ENCODE peak calls at places on chromosomes 13 and 19, in five cellular contexts. One of them, this sample, is unnamed.

GRCh38 chr13:44197791-44198770 is 175.5 kb upstream of the SERP2 start:
- DNase-seq in transverse colon: no peak
- DNase-seq in prostate gland: no peak
- DNase-seq in suprapubic skin: no peak
- DNase-seq in spleen: no peak
- DNase-seq in this sample: no peak

GRCh38 chr13:79810671-79811070 is 329.7 kb downstream of the NDFIP2 start:
- DNase-seq in spleen: no peak
- DNase-seq in transverse colon: no peak
- DNase-seq in prostate gland: no peak
- DNase-seq in suprapubic skin: no peak
- DNase-seq in this sample: no peak

GRCh38 chr19:15283141-15283885 is 49.0 kb downstream of the BRD4 start:
- DNase-seq in transverse colon: no peak
- DNase-seq in suprapubic skin: no peak
- DNase-seq in spleen: peak; percentile 46
- DNase-seq in prostate gland: no peak
- DNase-seq in this sample: no peak

GRCh38 chr13:110447058-110447511 is 114.4 kb downstream of the RAB20 start:
- DNase-seq in prostate gland: no peak
- DNase-seq in suprapubic skin: no peak
- DNase-seq in spleen: no peak
- DNase-seq in transverse colon: no peak
- DNase-seq in this sample: no peak

GRCh38 chr19:33465834-33466233 is 55.8 kb downstream of the PEPD start:
- DNase-seq in transverse colon: no peak
- DNase-seq in prostate gland: no peak
- DNase-seq in spleen: no peak
- DNase-seq in suprapubic skin: no peak
- DNase-seq in this sample: no peak

GRCh38 chr13:71285700-71286099 is 581.3 kb downstream of the DACH1 start:
- DNase-seq in transverse colon: no peak
- DNase-seq in prostate gland: no peak
- DNase-seq in suprapubic skin: no peak
- DNase-seq in spleen: no peak
- DNase-seq in this sample: no peak

GRCh38 chr13:98478134-98479129 is 98.5 kb downstream of the STK24 start:
- DNase-seq in prostate gland: no peak
- DNase-seq in suprapubic skin: peak; percentile 59
- DNase-seq in transverse colon: no peak
- DNase-seq in spleen: no peak
- DNase-seq in this sample: no peak

GRCh38 chr19:33683881-33684549 is 62.3 kb downstream of the CHST8 start:
- DNase-seq in prostate gland: peak; percentile 45
- DNase-seq in suprapubic skin: peak; percentile 45
- DNase-seq in transverse colon: no peak
- DNase-seq in spleen: peak; percentile 76
- DNase-seq in this sample: no peak

GRCh38 chr13:111852701-111853100 is 214.2 kb upstream of the SOX1 start:
- DNase-seq in prostate gland: no peak
- DNase-seq in suprapubic skin: no peak
- DNase-seq in transverse colon: no peak
- DNase-seq in spleen: no peak
- DNase-seq in this sample: no peak

GRCh38 chr13:43546260-43546659 is 240.5 kb downstream of the ENOX1 start:
- DNase-seq in suprapubic skin: no peak
- DNase-seq in spleen: no peak
- DNase-seq in transverse colon: no peak
- DNase-seq in prostate gland: no peak
- DNase-seq in this sample: no peak

GRCh38 chr19:7873304-7874079 is 698 bp downstream of the PRR36 start:
- DNase-seq in spleen: no peak
- DNase-seq in prostate gland: no peak
- DNase-seq in suprapubic skin: no peak
- DNase-seq in transverse colon: no peak
- DNase-seq in this sample: no peak

GRCh38 chr19:44863990-44864389 is 17.9 kb downstream of the NECTIN2 start:
- DNase-seq in suprapubic skin: no peak
- DNase-seq in prostate gland: no peak
- DNase-seq in transverse colon: no peak
- DNase-seq in spleen: no peak
- DNase-seq in this sample: no peak

GRCh38 chr19:23547816-23548430 is 139.1 kb downstream of the ZNF675 start:
- DNase-seq in prostate gland: no peak
- DNase-seq in suprapubic skin: no peak
- DNase-seq in spleen: no peak
- DNase-seq in transverse colon: no peak
- DNase-seq in this sample: no peak

GRCh38 chr19:12202250-12202649 is 39.4 kb downstream of the ZNF136 start:
- DNase-seq in spleen: peak; percentile 73
- DNase-seq in transverse colon: peak; percentile 64
- DNase-seq in suprapubic skin: no peak
- DNase-seq in prostate gland: peak; percentile 12
- DNase-seq in this sample: peak; percentile 66

GRCh38 chr13:21884965-21885567 is 214.2 kb downstream of the FGF9 start:
- DNase-seq in suprapubic skin: no peak
- DNase-seq in transverse colon: no peak
- DNase-seq in prostate gland: no peak
- DNase-seq in spleen: no peak
- DNase-seq in this sample: no peak

GRCh38 chr13:95025116-95025515 is 276.1 kb downstream of the ABCC4 start:
- DNase-seq in spleen: no peak
- DNase-seq in transverse colon: no peak
- DNase-seq in prostate gland: no peak
- DNase-seq in suprapubic skin: no peak
- DNase-seq in this sample: no peak

GRCh38 chr19:16771618-16772017 is 52.0 kb downstream of the NWD1 start:
- DNase-seq in spleen: peak; percentile 81
- DNase-seq in suprapubic skin: peak; percentile 81
- DNase-seq in transverse colon: peak; percentile 82
- DNase-seq in prostate gland: peak; percentile 76
- DNase-seq in this sample: peak; percentile 83

GRCh38 chr19:37973666-37974065 is 66.7 kb downstream of the SIPA1L3 start:
- DNase-seq in transverse colon: no peak
- DNase-seq in suprapubic skin: peak; percentile 11
- DNase-seq in spleen: peak; percentile 47
- DNase-seq in prostate gland: no peak
- DNase-seq in this sample: no peak

GRCh38 chr13:52879950-52880650 is 31.7 kb upstream of the PCDH8 start:
- DNase-seq in prostate gland: no peak
- DNase-seq in spleen: no peak
- DNase-seq in suprapubic skin: no peak
- DNase-seq in transverse colon: no peak
- DNase-seq in this sample: no peak

GRCh38 chr13:86856996-86857395 is 814.2 kb upstream of the SLITRK5 start:
- DNase-seq in suprapubic skin: no peak
- DNase-seq in spleen: no peak
- DNase-seq in prostate gland: no peak
- DNase-seq in transverse colon: no peak
- DNase-seq in this sample: no peak

GRCh38 chr19:39531834-39532232 is 819 bp downstream of the EID2B start:
- DNase-seq in prostate gland: no peak
- DNase-seq in suprapubic skin: peak; percentile 49
- DNase-seq in transverse colon: no peak
- DNase-seq in spleen: no peak
- DNase-seq in this sample: no peak

GRCh38 chr19:39533791-39534190 is 1.1 kb upstream of the EID2B start:
- DNase-seq in prostate gland: no peak
- DNase-seq in spleen: no peak
- DNase-seq in transverse colon: no peak
- DNase-seq in suprapubic skin: peak; percentile 10
- DNase-seq in this sample: no peak

GRCh38 chr19:39533003-39533512 is 406 bp upstream of the EID2B start:
- DNase-seq in suprapubic skin: no peak
- DNase-seq in spleen: no peak
- DNase-seq in prostate gland: no peak
- DNase-seq in transverse colon: no peak
- DNase-seq in this sample: no peak

DNA sequence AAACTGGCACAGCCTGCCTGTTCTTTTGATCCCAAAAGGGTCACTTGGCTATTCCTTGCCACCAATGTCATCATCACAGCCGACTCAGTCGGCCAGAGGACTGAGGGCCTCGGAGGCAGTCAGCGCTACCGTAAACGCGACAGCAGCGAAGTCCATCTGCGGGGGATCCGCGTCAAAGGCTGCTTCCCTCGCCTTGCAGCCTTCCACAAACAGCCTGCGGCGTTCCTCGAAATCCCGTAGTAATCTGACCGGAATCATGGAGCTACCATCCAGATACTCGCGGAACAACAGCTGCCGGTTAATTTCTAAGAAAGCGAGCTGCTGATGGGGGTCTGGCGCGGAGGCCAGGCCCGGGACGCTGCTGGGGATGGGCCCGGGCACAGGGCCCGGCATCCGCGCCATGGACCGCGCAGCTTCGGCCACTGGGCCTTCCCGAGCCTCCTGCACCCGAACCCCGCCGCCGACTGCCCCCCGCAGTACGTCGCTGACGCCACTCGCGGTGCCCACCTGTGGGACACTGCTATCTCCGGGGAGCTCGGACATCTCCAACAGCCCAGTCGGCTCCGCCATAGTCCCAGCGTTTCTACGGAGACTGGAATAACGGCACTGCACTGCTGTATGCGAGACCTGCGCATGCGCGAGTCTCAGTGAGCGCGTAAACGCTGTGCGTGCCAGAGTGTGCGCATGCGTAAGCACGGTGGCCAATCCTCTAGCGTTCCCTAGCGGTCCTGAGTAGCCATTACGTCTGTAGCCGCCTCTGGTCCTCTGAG is at the start of gene EID2B:
- DNase-seq in spleen: peak; percentile 99
- DNase-seq in transverse colon: peak; percentile 95
- DNase-seq in suprapubic skin: peak; percentile 97
- DNase-seq in prostate gland: peak; percentile 91
- DNase-seq in this sample: peak; percentile 97
- TF ChIP-seq POLR2AphosphoS5 in spleen: peak; percentile 93
- TF ChIP-seq POLR2AphosphoS5 in transverse colon: peak; percentile 77
- TF ChIP-seq POLR2AphosphoS5 in suprapubic skin: no peak
- TF ChIP-seq POLR2AphosphoS5 in prostate gland: peak; percentile 99
- TF ChIP-seq POLR2AphosphoS5 in this sample: peak; percentile 69

GRCh38 chr19:1017115-1017905 is 3.6 kb downstream of the TMEM259 start:
- DNase-seq in transverse colon: peak; percentile 71
- DNase-seq in spleen: peak; percentile 81
- DNase-seq in suprapubic skin: no peak
- DNase-seq in prostate gland: no peak
- DNase-seq in this sample: peak; percentile 62
- TF ChIP-seq POLR2A in transverse colon: no peak
- TF ChIP-seq POLR2A in spleen: no peak
- TF ChIP-seq POLR2A in suprapubic skin: no peak
- TF ChIP-seq POLR2A in prostate gland: no peak
- TF ChIP-seq POLR2A in this sample: no peak

DNA sequence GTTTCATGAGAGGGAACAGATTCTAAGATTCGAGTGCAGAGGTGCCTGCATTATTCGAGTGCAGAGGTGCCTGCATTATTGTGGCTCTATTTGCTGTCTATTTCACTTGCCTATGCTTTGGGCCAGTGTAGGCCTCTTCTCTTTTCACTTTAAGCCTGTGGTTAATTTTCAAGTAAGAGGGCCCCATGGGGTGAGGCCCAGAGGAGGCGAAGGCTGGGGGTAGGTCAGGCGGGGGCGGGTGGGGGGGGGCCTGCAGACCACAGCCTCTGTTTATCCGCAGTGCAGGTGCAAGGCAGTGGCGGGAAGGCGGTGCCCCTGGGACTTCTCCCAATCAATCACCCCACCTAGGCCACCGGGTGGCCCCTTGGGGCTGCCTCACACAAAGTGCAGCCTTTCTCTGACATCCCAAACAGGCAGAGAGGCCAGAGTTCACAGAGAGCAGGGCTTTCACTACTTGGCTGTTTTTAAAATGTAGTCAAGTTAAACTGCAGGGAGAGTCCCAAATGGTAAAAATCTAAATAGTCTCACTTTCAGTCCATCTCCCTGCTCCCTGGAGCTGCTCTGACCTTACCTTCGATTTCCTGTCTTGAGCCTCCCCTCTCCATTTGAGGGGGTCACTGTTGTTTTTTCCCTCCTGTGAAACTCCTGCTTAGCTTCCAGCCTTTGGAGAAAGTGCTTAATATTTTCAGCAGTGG is 249.1 kb downstream of the DLEU7 start:
- DNase-seq in prostate gland: no peak
- DNase-seq in spleen: peak; percentile 92
- DNase-seq in suprapubic skin: no peak
- DNase-seq in transverse colon: peak; percentile 40
- DNase-seq in this sample: no peak
- H3K27ac ChIP-seq in prostate gland: no peak overlapping the region
- H3K27ac ChIP-seq in spleen: peak overlapping the region; percentile 36
- H3K27ac ChIP-seq in suprapubic skin: no peak overlapping the region
- H3K27ac ChIP-seq in transverse colon: no peak overlapping the region
- H3K27ac ChIP-seq in this sample: no peak overlapping the region

GRCh38 chr19:48395499-48395898 is 2.0 kb downstream of the GRIN2D start:
- DNase-seq in suprapubic skin: no peak
- DNase-seq in transverse colon: no peak
- DNase-seq in prostate gland: no peak
- DNase-seq in spleen: no peak
- DNase-seq in this sample: no peak

GRCh38 chr19:48396871-48397176 is 3.4 kb downstream of the GRIN2D start:
- DNase-seq in prostate gland: no peak
- DNase-seq in spleen: no peak
- DNase-seq in transverse colon: no peak
- DNase-seq in suprapubic skin: no peak
- DNase-seq in this sample: no peak

GRCh38 chr19:48397263-48397635 is 3.8 kb downstream of the GRIN2D start:
- DNase-seq in transverse colon: no peak
- DNase-seq in suprapubic skin: no peak
- DNase-seq in prostate gland: no peak
- DNase-seq in spleen: no peak
- DNase-seq in this sample: no peak

GRCh38 chr19:48395170-48395455 is 1.6 kb downstream of the GRIN2D start:
- DNase-seq in spleen: no peak
- DNase-seq in suprapubic skin: no peak
- DNase-seq in prostate gland: no peak
- DNase-seq in transverse colon: no peak
- DNase-seq in this sample: no peak

DNA sequence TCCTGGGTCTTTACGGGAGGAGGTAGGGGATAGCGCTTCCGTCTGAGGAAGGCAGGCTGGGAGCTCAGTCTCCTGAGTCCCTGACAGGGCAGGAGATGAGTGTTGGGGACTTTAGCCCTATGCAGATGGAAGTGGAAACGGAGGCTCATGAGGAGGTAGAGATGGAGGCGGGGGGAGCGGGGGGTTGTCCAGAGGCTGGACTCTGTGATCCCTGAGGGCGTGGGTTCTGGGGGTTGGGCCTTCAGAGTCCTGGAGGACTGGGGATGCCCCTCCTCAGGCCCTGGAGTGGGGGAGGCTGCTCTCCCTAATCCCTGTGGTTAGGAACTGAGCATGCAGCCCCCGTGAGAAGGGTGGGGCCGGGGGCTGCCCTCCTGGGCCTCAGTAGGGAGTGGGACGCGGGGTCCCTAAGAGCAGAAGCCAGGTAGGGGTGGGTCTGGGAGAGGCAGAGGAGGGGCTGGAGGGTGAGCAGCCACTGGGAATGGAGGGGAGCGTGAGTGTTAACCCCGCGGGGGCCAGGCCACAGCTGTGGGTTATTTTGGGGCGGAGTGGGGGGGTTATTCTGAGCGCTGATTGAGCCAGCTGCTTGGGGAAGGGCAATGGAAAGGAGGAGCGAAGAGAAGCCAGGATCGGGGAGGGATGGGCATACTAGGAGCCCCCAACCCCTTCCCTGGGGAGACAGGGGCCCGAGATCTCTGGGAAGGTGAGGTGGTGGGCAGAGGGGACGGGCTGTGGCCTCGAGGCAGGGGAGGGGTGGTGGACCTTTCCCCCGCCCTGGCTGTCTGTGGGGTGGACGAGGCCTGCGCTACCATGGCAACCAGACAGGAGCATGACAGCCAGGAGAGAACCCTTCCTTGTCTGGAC is 2.8 kb downstream of the GRIN2D start:
- DNase-seq in prostate gland: no peak
- DNase-seq in suprapubic skin: no peak
- DNase-seq in transverse colon: no peak
- DNase-seq in spleen: no peak
- DNase-seq in this sample: no peak
- TF ChIP-seq POLR2AphosphoS5 in prostate gland: no peak
- TF ChIP-seq POLR2AphosphoS5 in suprapubic skin: no peak
- TF ChIP-seq POLR2AphosphoS5 in transverse colon: no peak
- TF ChIP-seq POLR2AphosphoS5 in spleen: no peak
- TF ChIP-seq POLR2AphosphoS5 in this sample: no peak

This sample was measured in stomach.